ENCODE peak calls at places on chromosomes 1 and 21, in four cellular contexts. M is K562, Y is GM12878, I is HepG2. T is an unnamed sample.

GRCh38 chr1:207103892-207104373 is at the start of gene C4BPA:
- DNase-seq in M (no peak), I (peak), Y (no peak), T (no peak)

GRCh38 chr1:95793893-95794292 is 559.9 kb downstream of the RWDD3 start:
- DNase-seq in M (no peak), Y (no peak), I (peak), T (peak)

GRCh38 chr1:118333601-118334241 is 148.7 kb upstream of the SPAG17 start:
- DNase-seq in I (no peak), Y (no peak), M (no peak), T (no peak)

GRCh38 chr21:26405735-26406361 is 167.2 kb downstream of the CYYR1 start:
- DNase-seq in M (no peak), I (no peak), Y (no peak), T (peak)

GRCh38 chr1:46202975-46203737 is at the start of gene LURAP1:
- DNase-seq in Y (no peak), M (peak), I (no peak), T (peak)

GRCh38 chr1:203475012-203475981 is at the start of gene PRELP:
- DNase-seq in M (peak), Y (no peak), I (no peak), T (no peak)

GRCh38 chr1:112172294-112172882 is 182.9 kb upstream of the KCND3 start:
- DNase-seq in M (peak), I (peak), Y (no peak), T (peak)

GRCh38 chr1:2234762-2235113 is 6.6 kb downstream of the SKI start:
- DNase-seq in Y (no peak), I (no peak), M (no peak), T (no peak)

GRCh38 chr1:19809044-19809750 is 5.9 kb downstream of the RNF186 start:
- DNase-seq in I (no peak), Y (no peak), M (no peak), T (no peak)

GRCh38 chr1:14929547-14930223 is 223.9 kb upstream of the TMEM51 start:
- DNase-seq in I (no peak), M (peak), Y (no peak), T (peak)

GRCh38 chr1:86277909-86278308 is 118.2 kb downstream of the ODF2L start:
- DNase-seq in M (no peak), Y (no peak), I (no peak), T (no peak)

GRCh38 chr1:186915555-186915954 is 86.8 kb downstream of the PLA2G4A start:
- DNase-seq in M (no peak), I (no peak), Y (no peak), T (no peak)

DNA sequence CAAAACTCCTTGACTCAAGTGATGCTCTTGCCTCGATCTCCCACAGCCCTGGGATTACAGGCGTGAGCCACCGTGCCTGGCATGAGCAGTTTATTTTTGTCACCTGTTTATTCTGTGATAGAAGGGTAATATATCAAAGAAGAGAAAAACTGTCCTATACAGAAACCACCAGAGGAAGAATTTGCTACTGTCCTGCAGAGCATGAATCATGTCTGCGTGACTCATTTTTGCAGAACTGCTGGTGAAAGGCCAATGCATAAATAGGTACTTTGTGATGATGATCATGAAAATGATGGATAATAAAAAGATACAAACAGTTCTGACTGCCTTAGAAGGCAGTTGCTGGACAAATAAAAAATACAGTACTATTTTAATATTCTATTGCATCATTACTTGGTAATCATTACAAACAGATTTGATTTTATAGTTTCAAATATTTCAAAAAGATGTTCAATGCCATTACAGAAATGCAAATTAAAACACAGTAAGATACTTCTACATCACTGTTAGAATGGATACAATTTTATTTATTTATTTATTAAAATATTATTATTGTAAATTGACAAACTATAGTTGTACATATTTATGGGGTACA is 26.5 kb downstream of the RIPPLY3 start:
- DNase-seq in Y (no peak), M (no peak), I (no peak), T (no peak)
- TF ChIP-seq SP1 in Y (no peak), M (no peak), I (no peak), T (no peak)

GRCh38 chr1:159197767-159198557 is 6.7 kb upstream of the ACKR1 start:
- DNase-seq in Y (no peak), I (peak), M (peak), T (peak)
- TF ChIP-seq FOXM1 in Y (no peak), I (no peak), M (no peak), T (no peak)

DNA sequence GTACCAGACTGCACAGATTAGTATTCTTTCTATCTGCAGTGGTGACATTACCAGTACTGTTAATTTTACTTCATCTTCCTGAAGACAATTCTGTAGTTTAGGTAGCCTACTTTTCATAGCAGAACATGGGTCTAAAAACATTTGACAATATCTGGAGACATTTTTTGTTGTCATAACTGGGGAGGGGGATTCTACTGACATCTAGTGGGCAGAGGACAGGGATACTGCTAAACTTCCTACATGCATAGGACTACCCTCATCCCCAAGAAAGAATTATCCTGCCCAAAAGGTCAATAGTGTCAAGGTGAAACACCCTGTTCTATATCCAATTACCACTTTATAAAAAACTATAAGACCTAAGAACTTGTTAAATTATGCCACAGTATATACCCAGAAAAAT is 3.4 kb upstream of the ARHGAP29 start:
- DNase-seq in I (peak), Y (no peak), M (no peak), T (peak)
- TF ChIP-seq SP1 in I (no peak), Y (no peak), M (no peak), T (no peak)

DNA sequence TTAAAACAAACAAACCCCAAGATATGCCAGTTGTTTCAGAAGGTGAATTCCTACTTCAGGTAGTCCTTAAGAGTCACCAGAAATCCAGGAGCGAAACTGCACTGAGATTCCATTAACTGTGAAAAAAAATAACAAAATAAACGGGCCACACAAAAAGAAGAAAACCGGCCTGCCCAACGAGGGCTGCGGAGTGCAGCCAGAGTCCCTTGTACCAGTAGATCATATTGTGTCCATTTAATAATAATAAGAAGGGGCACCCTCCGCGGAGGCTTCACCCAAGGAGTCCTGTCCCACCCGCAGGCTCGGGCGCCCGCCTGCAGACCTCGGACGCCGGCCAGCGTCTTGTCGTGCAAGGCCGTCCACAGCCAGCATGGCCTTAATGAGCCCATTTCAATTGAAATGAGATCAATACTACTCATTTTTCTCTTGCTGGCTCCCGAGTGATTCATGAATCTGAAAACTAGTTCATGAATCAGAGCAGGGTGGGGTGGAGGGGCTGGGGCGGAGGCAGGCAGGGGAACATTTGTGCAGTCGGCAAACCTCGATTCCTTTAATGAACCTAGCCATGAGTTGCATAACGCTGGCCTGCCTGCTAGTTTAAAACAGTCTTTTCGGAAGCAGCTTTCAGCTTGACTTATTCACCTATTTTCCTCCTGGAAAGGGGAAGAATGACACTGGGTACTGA is 113.1 kb upstream of the IRF2BP2 start:
- DNase-seq in M (peak), I (peak), Y (no peak), T (no peak)
- TF ChIP-seq FOXM1 in M (no peak), I (no peak), Y (no peak), T (no peak)

GRCh38 chr1:151990058-151990855 is 3.4 kb downstream of the S100A10 start:
- DNase-seq in I (no peak), Y (no peak), M (no peak), T (no peak)

GRCh38 chr1:151992345-151993083 is 1.1 kb downstream of the S100A10 start:
- DNase-seq in Y (no peak), M (peak), I (peak), T (peak)

GRCh38 chr1:151989131-151989868 is 4.4 kb downstream of the S100A10 start:
- DNase-seq in M (no peak), Y (no peak), I (no peak), T (no peak)

GRCh38 chr1:151991663-151992344 is 1.9 kb downstream of the S100A10 start:
- DNase-seq in Y (no peak), I (no peak), M (no peak), T (no peak)

DNA sequence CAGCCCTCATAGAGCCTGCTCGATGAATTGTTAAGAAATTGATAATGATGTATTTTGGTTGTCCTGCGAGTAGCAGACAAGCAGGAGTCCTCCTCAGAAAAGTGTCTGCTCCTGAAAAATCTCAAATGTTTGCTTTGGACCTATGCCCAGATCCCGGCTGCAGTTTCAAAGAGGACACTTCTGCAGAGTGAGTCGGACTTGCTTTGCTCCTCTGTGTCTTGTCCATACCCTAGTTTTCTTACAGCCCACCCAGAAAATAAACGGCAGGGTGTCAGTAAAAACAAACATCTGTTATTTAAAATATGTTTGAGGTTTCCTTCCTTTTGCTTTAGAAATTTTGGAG is 2.8 kb downstream of the S100A10 start:
- DNase-seq in I (peak), Y (no peak), M (no peak), T (peak)
- TF ChIP-seq SP1 in I (no peak), Y (no peak), M (no peak), T (no peak)

GRCh38 chr1:70863256-70863655 is 184.4 kb downstream of the PTGER3 start:
- DNase-seq in M (no peak), I (no peak), Y (no peak), T (no peak)
- TF ChIP-seq FOXM1 in M (no peak), I (no peak), Y (no peak), T (no peak)